ENCODE peak calls at places on chromosomes 6 and 20, in nine cellular contexts. H is natural killer cell; Q is uterus; D is bronchial epithelial cell; J is right lobe of liver; V is CD8-positive, alpha-beta T cell; K is epithelial cell of esophagus; N is AG09319; C is HCT116. B is an unnamed sample.

GRCh38 chr20:47238780-47239769 is 117.4 kb downstream of the ZMYND8 start:
- DNase-seq in H (no peak), Q (no peak), D (no peak), J (no peak), V (no peak), K (no peak), N (no peak), C (no peak), B (no peak)

GRCh38 chr6:45789238-45789637 is 226.4 kb downstream of the CLIC5 start:
- DNase-seq in H (no peak), Q (no peak), D (no peak), J (no peak), V (no peak), K (no peak), N (no peak), C (no peak), B (no peak)

GRCh38 chr6:78530208-78530607 is 337.1 kb upstream of the IRAK1BP1 start:
- DNase-seq in H (no peak), Q (no peak), D (no peak), J (no peak), V (no peak), K (peak; percentile 9), N (no peak), C (no peak), B (no peak)

GRCh38 chr6:106972500-106972899 is 2.0 kb downstream of the CD24 start:
- DNase-seq in H (no peak), Q (no peak), D (no peak), J (no peak), V (no peak), K (peak; percentile 28), N (no peak), C (no peak), B (no peak)

GRCh38 chr20:38290829-38291581 is 13.0 kb upstream of the BPI start:
- DNase-seq in H (no peak), Q (no peak), D (peak; percentile 60), J (no peak), V (no peak), K (peak; percentile 31), N (no peak), C (no peak), B (no peak)

GRCh38 chr20:10573273-10573950 is 100.4 kb downstream of the JAG1 start:
- DNase-seq in H (no peak), Q (no peak), D (peak; percentile 75), J (no peak), V (no peak), K (peak; percentile 65), N (no peak), C (no peak), B (no peak)

GRCh38 chr20:38210741-38211140 is 45.7 kb upstream of the TGM2 start:
- DNase-seq in H (no peak), Q (no peak), D (peak; percentile 47), J (no peak), V (no peak), K (peak; percentile 42), N (no peak), C (no peak), B (no peak)

GRCh38 chr20:18986146-18986830 is 172.7 kb downstream of the SCP2D1 start:
- DNase-seq in H (no peak), Q (no peak), D (no peak), J (no peak), V (no peak), K (no peak), N (no peak), C (no peak), B (no peak)

GRCh38 chr20:51400051-51400926 is 142.2 kb downstream of the NFATC2 start:
- DNase-seq in H (peak; percentile 68), Q (no peak), D (peak; percentile 44), J (no peak), V (peak; percentile 60), K (peak; percentile 40), N (no peak), C (no peak), B (peak; percentile 61)

GRCh38 chr6:108888052-108888451 is 39.8 kb downstream of the ARMC2 start:
- DNase-seq in H (no peak), Q (no peak), D (no peak), J (no peak), V (no peak), K (no peak), N (no peak), C (no peak), B (no peak)

GRCh38 chr20:38830356-38830755 is 24.9 kb downstream of the PPP1R16B start:
- DNase-seq in H (no peak), Q (no peak), D (no peak), J (no peak), V (no peak), K (no peak), N (no peak), C (no peak), B (no peak)

GRCh38 chr6:147675281-147675680 is 166.8 kb downstream of the SAMD5 start:
- DNase-seq in H (no peak), Q (no peak), D (no peak), J (no peak), V (no peak), K (peak; percentile 23), N (no peak), C (no peak), B (no peak)

GRCh38 chr20:63527184-63527583 is 6.6 kb downstream of the PPDPF start:
- DNase-seq in H (no peak), Q (no peak), D (no peak), J (peak; percentile 15), V (no peak), K (no peak), N (no peak), C (no peak), B (no peak)

GRCh38 chr6:43723737-43724295 is 36.2 kb upstream of the MRPS18A start:
- DNase-seq in H (peak; percentile 57), Q (peak; percentile 58), D (peak; percentile 80), J (peak; percentile 74), V (peak; percentile 40), K (peak; percentile 92), N (peak; percentile 14), C (peak; percentile 79), B (peak; percentile 46)

GRCh38 chr6:524803-525202 is 132.1 kb downstream of the HUS1B start:
- DNase-seq in H (no peak), Q (no peak), D (no peak), J (no peak), V (peak; percentile 21), K (no peak), N (no peak), C (no peak), B (no peak)

GRCh38 chr6:22240025-22240424 is 56.8 kb downstream of the PRL start:
- DNase-seq in H (no peak), Q (no peak), D (no peak), J (no peak), V (no peak), K (no peak), N (no peak), C (no peak), B (no peak)

GRCh38 chr6:1013656-1014430 is 298.1 kb upstream of the FOXQ1 start:
- DNase-seq in H (no peak), Q (no peak), D (no peak), J (no peak), V (no peak), K (no peak), N (no peak), C (no peak), B (no peak)

GRCh38 chr20:44601801-44602204 is 19.4 kb downstream of the PKIG start:
- DNase-seq in H (no peak), Q (peak; percentile 84), D (no peak), J (no peak), V (no peak), K (no peak), N (peak; percentile 71), C (no peak), B (no peak)

GRCh38 chr6:26594730-26595632 is 1.8 kb upstream of the ABT1 start:
- DNase-seq in H (no peak), Q (peak; percentile 51), D (peak; percentile 73), J (no peak), V (no peak), K (peak; percentile 77), N (peak; percentile 45), C (peak; percentile 80), B (no peak)

GRCh38 chr6:32977953-32978324 is 9.5 kb downstream of the BRD2 start:
- DNase-seq in H (no peak), Q (no peak), D (no peak), J (no peak), V (no peak), K (no peak), N (no peak), C (no peak), B (no peak)
- TF ChIP-seq CTCF in H (no peak), Q (no peak), D (no peak), J (no peak), V (no peak), K (no peak), N (no peak), C (no peak), B (no peak)

DNA sequence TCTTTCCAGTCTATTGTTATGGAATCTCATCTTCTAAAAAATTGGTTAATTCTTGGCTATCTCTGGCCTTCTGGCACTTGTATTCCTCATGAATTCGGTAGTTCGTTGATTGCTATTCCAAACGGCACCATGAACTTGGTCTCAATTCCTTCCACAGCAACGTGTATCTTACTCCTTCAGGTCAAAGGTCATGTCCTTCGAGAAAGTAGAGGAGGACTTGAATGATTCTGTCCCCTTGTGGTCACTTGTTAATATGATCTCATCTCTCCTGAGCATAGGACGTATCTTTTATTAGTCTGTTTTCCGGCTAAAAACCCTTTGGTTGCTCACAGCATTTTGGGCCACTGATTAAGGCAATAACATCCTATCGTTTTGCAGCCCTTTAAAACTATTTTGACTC is 9.4 kb downstream of the TLDC2 start:
- DNase-seq in H (no peak), Q (no peak), D (no peak), J (no peak), V (no peak), K (no peak), N (no peak), C (no peak), B (no peak)
- TF ChIP-seq CTCF in H (no peak), Q (no peak), D (no peak), J (no peak), V (no peak), K (no peak), N (no peak), C (peak; percentile 23), B (no peak)

DNA sequence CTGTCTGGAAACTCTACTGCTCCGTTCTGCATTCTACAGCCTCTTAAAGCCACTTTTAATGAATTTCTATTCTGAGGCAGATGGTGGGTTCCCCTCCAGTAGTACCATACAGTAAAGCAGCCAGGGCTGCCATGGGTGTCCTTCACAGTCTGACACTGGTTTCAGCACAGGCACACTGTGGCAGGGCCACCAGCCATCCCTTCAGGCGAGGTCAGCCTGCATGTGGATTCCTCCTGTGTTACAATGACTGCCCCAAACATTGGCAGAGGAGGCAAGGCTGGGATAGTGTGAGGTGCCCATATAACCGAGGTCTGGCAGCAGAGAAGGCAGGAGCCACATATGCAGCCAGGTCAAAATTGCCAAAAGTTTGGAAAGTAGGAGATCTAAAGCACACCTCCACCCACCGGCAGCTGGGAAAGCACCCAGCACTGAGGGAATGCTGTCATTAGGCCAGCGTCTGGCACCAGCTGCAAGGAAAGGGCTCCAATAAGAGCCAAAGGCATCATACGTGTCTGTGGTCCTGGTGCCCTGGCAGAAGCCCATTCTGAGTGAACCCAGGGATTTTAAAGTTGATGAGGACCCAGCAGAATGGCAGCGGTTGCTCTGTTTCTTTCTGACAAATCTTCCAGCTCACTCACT is 24.0 kb downstream of the STK35 start:
- DNase-seq in H (no peak), Q (no peak), D (no peak), J (no peak), V (no peak), K (no peak), N (no peak), C (no peak), B (no peak)
- TF ChIP-seq CTCF in H (no peak), Q (no peak), D (no peak), J (no peak), V (no peak), K (no peak), N (no peak), C (no peak), B (no peak)

GRCh38 chr6:34062815-34063214 is 83.1 kb downstream of the GRM4 start:
- DNase-seq in H (no peak), Q (no peak), D (no peak), J (no peak), V (no peak), K (no peak), N (no peak), C (no peak), B (no peak)
- TF ChIP-seq CTCF in H (no peak), Q (no peak), D (no peak), J (no peak), V (no peak), K (no peak), N (no peak), C (no peak), B (no peak)

B was measured in activated B cell treated with CpG ODN at 0.5 μM for 24 hours.